ENCODE peak calls at places on chromosome 10, in five cellular contexts. S, K, P, F and B are unnamed samples. For H3K4me1, the result is how much of the 10 kb centered on the place peaks cover.

GRCh38 chr10:61140765-61141392 is 196.9 kb upstream of the RHOBTB1 start:
- DNase-seq in K (no peak), F (peak), P (no peak), S (no peak), B (peak)

GRCh38 chr10:3874988-3875841 is 90.2 kb upstream of the KLF6 start:
- DNase-seq in P (no peak), S (peak), F (no peak), K (peak), B (no peak)

GRCh38 chr10:62005281-62005680 is 103.8 kb downstream of the ARID5B start:
- DNase-seq in K (no peak), P (no peak), S (no peak), F (peak), B (no peak)

GRCh38 chr10:97991875-97992274 is 38.5 kb downstream of the CRTAC1 start:
- DNase-seq in F (peak), K (no peak), P (no peak), S (no peak), B (peak)

GRCh38 chr10:36450385-36450784 is 675.0 kb upstream of the ANKRD30A start:
- DNase-seq in F (peak), S (no peak), K (no peak), P (peak), B (no peak)

GRCh38 chr10:113093188-113094113 is 143.4 kb downstream of the TCF7L2 start:
- DNase-seq in K (no peak), F (peak), S (peak), P (no peak), B (peak)

GRCh38 chr10:30917790-30918189 is 113.9 kb downstream of the ZNF438 start:
- DNase-seq in P (no peak), F (no peak), K (no peak), S (no peak), B (no peak)

GRCh38 chr10:75097666-75098285 is 13.7 kb upstream of the SAMD8 start:
- DNase-seq in K (no peak), P (no peak), F (peak), S (no peak), B (peak)

GRCh38 chr10:94485094-94485493 is 60.5 kb upstream of the HELLS start:
- DNase-seq in K (no peak), S (no peak), F (no peak), P (no peak), B (no peak)

GRCh38 chr10:114002422-114002821 is 41.2 kb upstream of the ADRB1 start:
- DNase-seq in K (no peak), P (no peak), F (no peak), S (no peak), B (no peak)

GRCh38 chr10:102613286-102613685 is 31.0 kb upstream of the TRIM8 start:
- DNase-seq in S (no peak), P (no peak), F (no peak), K (no peak), B (no peak)

GRCh38 chr10:19048479-19048878 is at the start of gene MALRD1:
- DNase-seq in S (no peak), K (no peak), P (no peak), F (no peak), B (no peak)

GRCh38 chr10:88038268-88038667 is 174.8 kb downstream of the PTEN start:
- DNase-seq in K (no peak), F (peak), P (no peak), S (no peak), B (no peak)

GRCh38 chr10:86254526-86255174 is 111.9 kb downstream of the GRID1 start:
- DNase-seq in F (peak), S (no peak), P (no peak), K (no peak), B (no peak)

GRCh38 chr10:86225098-86225782 is 141.4 kb downstream of the GRID1 start:
- DNase-seq in K (no peak), P (no peak), F (peak), S (no peak), B (no peak)

GRCh38 chr10:84298077-84298476 is 30.3 kb upstream of the CCSER2 start:
- DNase-seq in S (no peak), K (no peak), F (no peak), P (no peak), B (no peak)

GRCh38 chr10:93567277-93568104 is 1.0 kb downstream of the FFAR4 start:
- DNase-seq in P (no peak), F (no peak), S (no peak), K (no peak), B (no peak)

GRCh38 chr10:1594372-1595241 is 142.7 kb downstream of the ADARB2 start:
- DNase-seq in F (no peak), K (no peak), P (no peak), S (no peak), B (no peak)

GRCh38 chr10:76040107-76040829 is 608.8 kb downstream of the LRMDA start:
- DNase-seq in K (no peak), P (no peak), F (no peak), S (no peak), B (no peak)

GRCh38 chr10:3438608-3439007 is 266.0 kb upstream of the PITRM1 start:
- DNase-seq in S (no peak), F (no peak), P (no peak), K (no peak), B (no peak)

GRCh38 chr10:17053061-17053460 is 76.5 kb downstream of the CUBN start:
- DNase-seq in P (no peak), F (no peak), K (no peak), S (no peak), B (no peak)

GRCh38 chr10:11489591-11489990 is 121.9 kb downstream of the USP6NL start:
- DNase-seq in K (no peak), F (no peak), S (no peak), P (no peak), B (no peak)

GRCh38 chr10:84213076-84213475 is 12.3 kb downstream of the LRIT2 start:
- DNase-seq in K (no peak), F (no peak), P (no peak), S (no peak), B (no peak)

GRCh38 chr10:124229516-124230051 is 136.2 kb upstream of the CHST15 start:
- DNase-seq in K (no peak), F (no peak), P (no peak), S (no peak), B (no peak)

GRCh38 chr10:84534168-84534567 is 205.8 kb downstream of the CCSER2 start:
- DNase-seq in P (no peak), F (no peak), K (no peak), S (no peak), B (no peak)

GRCh38 chr10:21494221-21495001 is 31.1 kb downstream of the SKIDA1 start:
- DNase-seq in F (peak), S (no peak), P (peak), K (no peak), B (peak)

GRCh38 chr10:129547583-129547982 is 80.5 kb downstream of the MGMT start:
- DNase-seq in S (no peak), F (no peak), P (no peak), K (no peak), B (no peak)

GRCh38 chr10:124959564-124959963 is 17.6 kb downstream of the ZRANB1 start:
- DNase-seq in P (no peak), F (no peak), K (no peak), S (no peak), B (no peak)

GRCh38 chr10:70191906-70192305 is 21.6 kb upstream of the SAR1A start:
- DNase-seq in S (no peak), F (peak), K (no peak), P (no peak), B (no peak)

GRCh38 chr10:69439813-69440506 is 11.3 kb upstream of the TSPAN15 start:
- DNase-seq in S (peak), K (no peak), F (peak), P (no peak), B (no peak)

GRCh38 chr10:127331696-127332095 is 135.3 kb upstream of the INSYN2A start:
- DNase-seq in P (no peak), K (no peak), S (no peak), F (no peak), B (no peak)

GRCh38 chr10:119658274-119658673 is 7.1 kb downstream of the BAG3 start:
- DNase-seq in F (peak), K (no peak), S (peak), P (peak), B (no peak)

GRCh38 chr10:31708513-31708912 is 220.1 kb downstream of the ARHGAP12 start:
- DNase-seq in S (no peak), K (no peak), F (peak), P (no peak), B (no peak)

GRCh38 chr10:117186832-117187615 is 10.3 kb upstream of the KCNK18 start:
- DNase-seq in K (no peak), P (no peak), S (no peak), F (peak), B (no peak)

GRCh38 chr10:47027108-47027811 is 116.0 kb downstream of the PTPN20 start:
- DNase-seq in P (no peak), K (no peak), S (peak), F (no peak), B (no peak)

GRCh38 chr10:127410030-127410429 is 139.1 kb upstream of the NPS start:
- DNase-seq in F (no peak), K (no peak), S (no peak), P (no peak), B (no peak)

GRCh38 chr10:23001901-23002516 is 74.2 kb downstream of the ARMC3 start:
- DNase-seq in P (no peak), S (no peak), F (peak), K (no peak), B (no peak)

GRCh38 chr10:79235765-79236755 is 111.2 kb upstream of the PPIF start:
- DNase-seq in F (no peak), P (no peak), S (no peak), K (no peak), B (no peak)

GRCh38 chr10:79239930-79240713 is 107.1 kb upstream of the PPIF start:
- DNase-seq in P (no peak), F (no peak), K (no peak), S (no peak), B (peak)

GRCh38 chr10:79239275-79239779 is 107.9 kb upstream of the PPIF start:
- DNase-seq in S (no peak), K (no peak), F (peak), P (peak), B (peak)

GRCh38 chr10:79237801-79238520 is 109.3 kb upstream of the PPIF start:
- DNase-seq in K (no peak), F (no peak), S (no peak), P (no peak), B (no peak)

DNA sequence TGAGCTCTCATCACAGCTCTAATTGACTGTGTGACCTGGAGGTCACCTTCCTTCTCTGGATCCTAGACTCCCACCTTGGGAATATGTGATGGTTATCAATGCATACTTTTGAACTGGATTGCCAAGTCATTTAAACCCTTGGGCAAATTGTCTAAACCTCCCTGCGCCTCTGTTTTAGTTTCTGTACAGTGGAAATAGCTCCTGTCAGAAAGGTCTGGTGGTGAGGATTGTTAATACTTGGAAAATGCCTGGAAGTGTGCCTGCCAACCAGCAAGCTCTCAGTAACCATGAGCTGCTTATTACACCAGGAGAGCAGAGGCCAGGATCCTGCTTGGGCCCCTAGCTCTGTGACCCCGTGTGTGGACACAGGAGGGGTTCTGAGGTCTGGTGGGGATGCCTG is 108.7 kb upstream of the PPIF start:
- DNase-seq in S (no peak), K (no peak), F (peak), P (no peak), B (no peak)
- H3K4me1 ChIP-seq in S (under half), K (under half), F (under half), P (half or more), B (under half)

DNA sequence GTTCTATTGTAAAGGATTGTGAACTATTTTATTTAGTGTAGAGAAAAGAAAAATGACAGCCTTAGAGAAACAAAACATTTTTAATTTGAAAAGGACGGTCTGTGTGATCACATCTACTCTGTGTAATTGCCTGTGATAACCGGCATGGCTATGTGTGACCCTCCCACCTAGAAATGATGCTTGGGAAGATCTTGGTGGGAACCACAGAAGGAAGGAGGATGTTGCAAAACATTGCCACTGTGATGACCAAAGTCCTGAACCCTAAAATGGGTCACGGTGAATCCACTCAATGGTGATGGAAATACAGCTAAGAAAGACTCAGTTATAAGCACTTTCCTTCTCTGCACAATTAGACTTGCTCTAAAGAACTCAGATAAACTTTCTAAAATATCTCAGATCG is 221.3 kb upstream of the FRMD4A start:
- DNase-seq in P (no peak), F (no peak), S (no peak), K (no peak), B (no peak)
- H3K4me1 ChIP-seq in P (under half), F (under half), S (under half), K (half or more), B (under half)

GRCh38 chr10:13959443-13960359 is 371.0 kb downstream of the FRMD4A start:
- DNase-seq in K (no peak), F (no peak), S (no peak), P (no peak), B (no peak)

GRCh38 chr10:13956826-13957225 is 370.1 kb downstream of the PRPF18 start:
- DNase-seq in P (peak), S (peak), F (peak), K (no peak), B (no peak)

GRCh38 chr10:13960603-13961002 is 370.1 kb downstream of the FRMD4A start:
- DNase-seq in S (no peak), P (no peak), K (no peak), F (peak), B (no peak)

GRCh38 chr10:13955426-13955825 is 368.7 kb downstream of the PRPF18 start:
- DNase-seq in S (no peak), K (no peak), F (no peak), P (no peak), B (no peak)

GRCh38 chr10:13957856-13958255 is 371.1 kb downstream of the PRPF18 start:
- DNase-seq in K (no peak), F (no peak), P (no peak), S (no peak), B (no peak)
- H3K4me1 ChIP-seq in K (under half), F (under half), P (under half), S (under half), B (under half)

DNA sequence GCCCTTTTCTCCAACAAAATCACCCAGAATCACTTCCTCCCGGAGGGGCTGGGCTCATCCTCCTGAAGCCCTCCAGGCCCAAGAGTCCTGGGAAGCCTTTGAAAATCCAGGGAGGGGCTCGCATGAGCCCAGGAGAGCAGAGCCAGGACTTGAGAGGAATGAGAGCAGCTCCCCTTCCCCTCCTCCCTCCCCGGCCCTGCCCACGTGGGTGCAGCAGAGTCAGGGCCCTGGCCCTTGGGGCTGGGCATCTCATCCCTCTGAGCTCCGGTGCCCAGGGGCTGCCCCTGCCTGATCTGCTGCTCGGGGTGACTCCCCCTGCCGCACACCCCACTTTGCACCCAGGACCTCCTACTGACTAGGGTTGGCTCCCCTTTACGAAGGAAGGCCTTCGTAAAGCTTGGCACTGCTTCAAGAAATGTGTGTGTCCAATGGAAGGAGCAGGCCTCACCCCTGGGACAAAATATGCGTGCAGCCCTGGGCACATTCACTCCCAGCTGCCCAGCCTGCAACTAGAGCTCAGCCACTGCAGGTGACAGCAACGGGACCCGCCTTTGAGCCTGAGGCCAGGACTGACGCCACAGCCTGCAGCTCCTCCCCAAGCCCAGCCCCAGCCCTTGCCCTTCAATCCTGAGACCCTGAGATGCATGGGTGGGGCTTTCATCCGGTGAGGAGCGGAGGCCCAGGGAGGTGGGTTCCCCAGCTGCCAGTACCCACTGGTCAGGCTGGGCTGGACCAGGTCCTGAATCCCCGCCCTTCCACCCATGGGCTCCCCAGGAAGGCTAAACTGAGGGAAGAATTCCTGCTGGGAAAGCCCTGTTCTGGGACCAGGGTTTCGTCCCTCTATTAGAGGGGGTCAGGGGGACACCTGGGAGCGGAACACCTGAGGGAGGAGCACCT is 21.8 kb downstream of the PWWP2B start:
- DNase-seq in F (peak), P (no peak), K (no peak), S (peak), B (peak)
- H3K4me1 ChIP-seq in F (under half), P (half or more), K (under half), S (half or more), B (under half)

GRCh38 chr10:77289027-77289501 is 348.5 kb downstream of the KCNMA1 start:
- DNase-seq in K (no peak), F (no peak), S (no peak), P (no peak), B (no peak)
- H3K4me1 ChIP-seq in K (under half), F (half or more), S (under half), P (under half), B (under half)

GRCh38 chr10:71245420-71246325 is 33.3 kb downstream of the UNC5B start:
- DNase-seq in S (no peak), P (peak), F (no peak), K (no peak), B (no peak)
- H3K4me1 ChIP-seq in S (half or more), P (half or more), F (under half), K (under half), B (under half)